ENCODE peak calls at places on chromosomes 16 and 17, in six cellular contexts. E, U, Y, C, G and B are unnamed samples.

GRCh38 chr17:21286771-21287702 is 2.5 kb downstream of the MAP2K3 start:
- DNase-seq in E (no peak), U (no peak), Y (no peak), C (no peak), G (no peak), B (no peak)

GRCh38 chr16:11833951-11834695 is 17.2 kb downstream of the RSL1D1 start:
- DNase-seq in E (no peak), U (no peak), Y (peak), C (no peak), G (no peak), B (no peak)

GRCh38 chr16:46638947-46639925 is 18.1 kb upstream of the SHCBP1 start:
- DNase-seq in E (no peak), U (no peak), Y (peak), C (no peak), G (no peak), B (no peak)

GRCh38 chr17:41736983-41737679 is 2.7 kb upstream of the HAP1 start:
- DNase-seq in E (no peak), U (no peak), Y (no peak), C (no peak), G (no peak), B (no peak)

GRCh38 chr16:919658-920631 is 50.8 kb downstream of the LMF1 start:
- DNase-seq in E (peak), U (no peak), Y (peak), C (no peak), G (no peak), B (no peak)

GRCh38 chr16:79599256-79599836 is 1.2 kb downstream of the MAF start:
- DNase-seq in E (peak), U (no peak), Y (no peak), C (no peak), G (no peak), B (no peak)

GRCh38 chr16:86625821-86626220 is 47.5 kb downstream of the FOXL1 start:
- DNase-seq in E (no peak), U (no peak), Y (no peak), C (no peak), G (no peak), B (no peak)

GRCh38 chr17:19364699-19365498 is 2.4 kb upstream of the B9D1 start:
- DNase-seq in E (no peak), U (no peak), Y (peak), C (no peak), G (no peak), B (no peak)

GRCh38 chr16:50267151-50267631 is 840 bp downstream of the ADCY7 start:
- DNase-seq in E (no peak), U (no peak), Y (no peak), C (no peak), G (no peak), B (no peak)

GRCh38 chr16:25141648-25142047 is 30.1 kb downstream of the LCMT1 start:
- DNase-seq in E (no peak), U (no peak), Y (no peak), C (no peak), G (no peak), B (no peak)

GRCh38 chr16:10618710-10619209 is 38.4 kb upstream of the EMP2 start:
- DNase-seq in E (no peak), U (no peak), Y (no peak), C (no peak), G (no peak), B (no peak)

GRCh38 chr17:47807421-47807820 is 14.2 kb downstream of the OSBPL7 start:
- DNase-seq in E (no peak), U (no peak), Y (no peak), C (no peak), G (no peak), B (no peak)

GRCh38 chr17:51260960-51261958 is 913 bp downstream of the UTP18 start:
- DNase-seq in E (peak), U (peak), Y (peak), C (peak), G (peak), B (peak)

GRCh38 chr16:23072084-23072599 is 77.1 kb downstream of the USP31 start:
- DNase-seq in E (peak), U (no peak), Y (peak), C (no peak), G (no peak), B (no peak)

GRCh38 chr17:29143894-29144293 is 36.3 kb downstream of the MYO18A start:
- DNase-seq in E (no peak), U (no peak), Y (peak), C (no peak), G (no peak), B (no peak)

GRCh38 chr16:12360240-12360639 is 383.7 kb downstream of the SNX29 start:
- DNase-seq in E (no peak), U (no peak), Y (no peak), C (no peak), G (no peak), B (no peak)

GRCh38 chr16:9072806-9073341 is 18.6 kb upstream of the HAPSTR1 start:
- DNase-seq in E (no peak), U (no peak), Y (peak), C (no peak), G (no peak), B (peak)